ENCODE peak calls at places on chromosomes 3 and 15, in six cellular contexts. One of them, this sample, is unnamed.

GRCh38 chr15:95799286-95800187 is 531.0 kb upstream of the NR2F2 start:
- DNase-seq in uterus: no peak
- DNase-seq in GM23248: peak; percentile 87
- DNase-seq in K562: no peak
- DNase-seq in neuronal stem cell: no peak
- DNase-seq in testis: no peak
- DNase-seq in this sample: no peak

GRCh38 chr3:101646726-101647125 is 30.2 kb downstream of the ZBTB11 start:
- DNase-seq in uterus: no peak
- DNase-seq in GM23248: peak; percentile 38
- DNase-seq in K562: no peak
- DNase-seq in neuronal stem cell: no peak
- DNase-seq in testis: no peak
- DNase-seq in this sample: no peak

GRCh38 chr3:58535531-58536500 is 1.2 kb downstream of the ACOX2 start:
- DNase-seq in uterus: peak; percentile 56
- DNase-seq in GM23248: no peak
- DNase-seq in K562: no peak
- DNase-seq in neuronal stem cell: no peak
- DNase-seq in testis: peak; percentile 52
- DNase-seq in this sample: no peak

GRCh38 chr15:64842099-64842940 is 605 bp downstream of the PLEKHO2 start:
- DNase-seq in uterus: no peak
- DNase-seq in GM23248: peak; percentile 58
- DNase-seq in K562: no peak
- DNase-seq in neuronal stem cell: no peak
- DNase-seq in testis: no peak
- DNase-seq in this sample: no peak

GRCh38 chr3:18098960-18099587 is 326.1 kb downstream of the SATB1 start:
- DNase-seq in uterus: no peak
- DNase-seq in GM23248: peak; percentile 99
- DNase-seq in K562: no peak
- DNase-seq in neuronal stem cell: no peak
- DNase-seq in testis: no peak
- DNase-seq in this sample: no peak

GRCh38 chr3:25035511-25035910 is 392.6 kb upstream of the RARB start:
- DNase-seq in uterus: no peak
- DNase-seq in GM23248: no peak
- DNase-seq in K562: no peak
- DNase-seq in neuronal stem cell: no peak
- DNase-seq in testis: no peak
- DNase-seq in this sample: no peak

GRCh38 chr3:141128126-141128777 is 77.1 kb downstream of the SPSB4 start:
- DNase-seq in uterus: no peak
- DNase-seq in GM23248: no peak
- DNase-seq in K562: no peak
- DNase-seq in neuronal stem cell: no peak
- DNase-seq in testis: no peak
- DNase-seq in this sample: no peak

GRCh38 chr3:178152010-178152409 is 384.2 kb upstream of the KCNMB2 start:
- DNase-seq in uterus: no peak
- DNase-seq in GM23248: no peak
- DNase-seq in K562: no peak
- DNase-seq in neuronal stem cell: no peak
- DNase-seq in testis: no peak
- DNase-seq in this sample: no peak

GRCh38 chr15:62606376-62607164 is 436.0 kb upstream of the TPM1 start:
- DNase-seq in uterus: no peak
- DNase-seq in GM23248: peak; percentile 97
- DNase-seq in K562: no peak
- DNase-seq in neuronal stem cell: no peak
- DNase-seq in testis: no peak
- DNase-seq in this sample: no peak

GRCh38 chr15:40826123-40827075 is 2.1 kb downstream of the PPP1R14D start:
- DNase-seq in uterus: no peak
- DNase-seq in GM23248: no peak
- DNase-seq in K562: peak; percentile 75
- DNase-seq in neuronal stem cell: no peak
- DNase-seq in testis: no peak
- DNase-seq in this sample: no peak

GRCh38 chr15:77634266-77634962 is 1.7 kb upstream of the LINGO1 start:
- DNase-seq in uterus: peak; percentile 35
- DNase-seq in GM23248: peak; percentile 68
- DNase-seq in K562: peak; percentile 80
- DNase-seq in neuronal stem cell: peak; percentile 71
- DNase-seq in testis: peak; percentile 88
- DNase-seq in this sample: peak; percentile 87

GRCh38 chr15:69034352-69034751 is 19.9 kb downstream of the NOX5 start:
- DNase-seq in uterus: no peak
- DNase-seq in GM23248: peak; percentile 92
- DNase-seq in K562: no peak
- DNase-seq in neuronal stem cell: no peak
- DNase-seq in testis: no peak
- DNase-seq in this sample: no peak

GRCh38 chr3:68436619-68437411 is 495.5 kb downstream of the TAFA4 start:
- DNase-seq in uterus: no peak
- DNase-seq in GM23248: no peak
- DNase-seq in K562: no peak
- DNase-seq in neuronal stem cell: no peak
- DNase-seq in testis: no peak
- DNase-seq in this sample: no peak

GRCh38 chr3:128392021-128392420 is 74.7 kb downstream of the DNAJB8 start:
- DNase-seq in uterus: no peak
- DNase-seq in GM23248: no peak
- DNase-seq in K562: no peak
- DNase-seq in neuronal stem cell: no peak
- DNase-seq in testis: no peak
- DNase-seq in this sample: no peak

GRCh38 chr15:38705421-38706219 is 141.0 kb upstream of the RASGRP1 start:
- DNase-seq in uterus: no peak
- DNase-seq in GM23248: peak; percentile 37
- DNase-seq in K562: no peak
- DNase-seq in neuronal stem cell: no peak
- DNase-seq in testis: no peak
- DNase-seq in this sample: no peak

GRCh38 chr15:48493084-48493762 is 152.3 kb downstream of the FBN1 start:
- DNase-seq in uterus: peak; percentile 64
- DNase-seq in GM23248: peak; percentile 96
- DNase-seq in K562: no peak
- DNase-seq in neuronal stem cell: no peak
- DNase-seq in testis: no peak
- DNase-seq in this sample: no peak

GRCh38 chr3:94291686-94292085 is 228.8 kb downstream of the NSUN3 start:
- DNase-seq in uterus: no peak
- DNase-seq in GM23248: no peak
- DNase-seq in K562: no peak
- DNase-seq in neuronal stem cell: no peak
- DNase-seq in testis: no peak
- DNase-seq in this sample: no peak

GRCh38 chr15:95169701-95170459 is 938.5 kb downstream of the MCTP2 start:
- DNase-seq in uterus: peak; percentile 86
- DNase-seq in GM23248: peak; percentile 80
- DNase-seq in K562: no peak
- DNase-seq in neuronal stem cell: no peak
- DNase-seq in testis: peak; percentile 37
- DNase-seq in this sample: no peak

GRCh38 chr15:90103669-90104329 is 1.5 kb upstream of the IDH2 start:
- DNase-seq in uterus: no peak
- DNase-seq in GM23248: no peak
- DNase-seq in K562: no peak
- DNase-seq in neuronal stem cell: no peak
- DNase-seq in testis: no peak
- DNase-seq in this sample: no peak

GRCh38 chr3:39707314-39707909 is 102.0 kb upstream of the MYRIP start:
- DNase-seq in uterus: no peak
- DNase-seq in GM23248: peak; percentile 67
- DNase-seq in K562: peak; percentile 46
- DNase-seq in neuronal stem cell: peak; percentile 24
- DNase-seq in testis: no peak
- DNase-seq in this sample: no peak

GRCh38 chr3:184485906-184486305 is 75.7 kb upstream of the EPHB3 start:
- DNase-seq in uterus: no peak
- DNase-seq in GM23248: no peak
- DNase-seq in K562: no peak
- DNase-seq in neuronal stem cell: no peak
- DNase-seq in testis: no peak
- DNase-seq in this sample: no peak

GRCh38 chr15:51736069-51736468 is 1.4 kb downstream of the LYSMD2 start:
- DNase-seq in uterus: no peak
- DNase-seq in GM23248: peak; percentile 11
- DNase-seq in K562: no peak
- DNase-seq in neuronal stem cell: no peak
- DNase-seq in testis: no peak
- DNase-seq in this sample: no peak

GRCh38 chr3:63791974-63792373 is 27.1 kb upstream of the C3orf49 start:
- DNase-seq in uterus: no peak
- DNase-seq in GM23248: peak; percentile 91
- DNase-seq in K562: no peak
- DNase-seq in neuronal stem cell: no peak
- DNase-seq in testis: no peak
- DNase-seq in this sample: no peak

GRCh38 chr3:46183330-46183729 is 24.8 kb downstream of the CCR1 start:
- DNase-seq in uterus: no peak
- DNase-seq in GM23248: no peak
- DNase-seq in K562: no peak
- DNase-seq in neuronal stem cell: no peak
- DNase-seq in testis: no peak
- DNase-seq in this sample: no peak

GRCh38 chr3:13235897-13236296 is 162.7 kb upstream of the IQSEC1 start:
- DNase-seq in uterus: no peak
- DNase-seq in GM23248: no peak
- DNase-seq in K562: no peak
- DNase-seq in neuronal stem cell: no peak
- DNase-seq in testis: peak; percentile 30
- DNase-seq in this sample: no peak

GRCh38 chr3:27366062-27366591 is 3.1 kb downstream of the NEK10 start:
- DNase-seq in uterus: no peak
- DNase-seq in GM23248: no peak
- DNase-seq in K562: no peak
- DNase-seq in neuronal stem cell: no peak
- DNase-seq in testis: no peak
- DNase-seq in this sample: no peak

GRCh38 chr3:77190281-77190841 is 150.5 kb downstream of the ROBO2 start:
- DNase-seq in uterus: no peak
- DNase-seq in GM23248: no peak
- DNase-seq in K562: no peak
- DNase-seq in neuronal stem cell: no peak
- DNase-seq in testis: peak; percentile 47
- DNase-seq in this sample: no peak

GRCh38 chr3:108894981-108895380 is 58.7 kb downstream of the GUCA1C start:
- DNase-seq in uterus: no peak
- DNase-seq in GM23248: no peak
- DNase-seq in K562: no peak
- DNase-seq in neuronal stem cell: no peak
- DNase-seq in testis: no peak
- DNase-seq in this sample: no peak

GRCh38 chr3:138921316-138922292 is 25.3 kb downstream of the FOXL2 start:
- DNase-seq in uterus: no peak
- DNase-seq in GM23248: peak; percentile 92
- DNase-seq in K562: no peak
- DNase-seq in neuronal stem cell: no peak
- DNase-seq in testis: no peak
- DNase-seq in this sample: no peak

GRCh38 chr3:98893740-98894139 is 7.8 kb downstream of the DCBLD2 start:
- DNase-seq in uterus: no peak
- DNase-seq in GM23248: peak; percentile 34
- DNase-seq in K562: no peak
- DNase-seq in neuronal stem cell: no peak
- DNase-seq in testis: no peak
- DNase-seq in this sample: no peak

GRCh38 chr15:58748040-58748786 is 1.3 kb downstream of the ADAM10 start:
- DNase-seq in uterus: no peak
- DNase-seq in GM23248: peak; percentile 49
- DNase-seq in K562: no peak
- DNase-seq in neuronal stem cell: no peak
- DNase-seq in testis: no peak
- DNase-seq in this sample: no peak

GRCh38 chr15:72983812-72984211 is 68.5 kb upstream of the NEO1 start:
- DNase-seq in uterus: no peak
- DNase-seq in GM23248: no peak
- DNase-seq in K562: no peak
- DNase-seq in neuronal stem cell: no peak
- DNase-seq in testis: no peak
- DNase-seq in this sample: no peak
- H3K4me3 ChIP-seq in uterus: no peak overlapping the region
- H3K4me3 ChIP-seq in GM23248: no peak overlapping the region
- H3K4me3 ChIP-seq in K562: no peak overlapping the region
- H3K4me3 ChIP-seq in neuronal stem cell: no peak overlapping the region
- H3K4me3 ChIP-seq in testis: no peak overlapping the region
- H3K4me3 ChIP-seq in this sample: no peak overlapping the region

DNA sequence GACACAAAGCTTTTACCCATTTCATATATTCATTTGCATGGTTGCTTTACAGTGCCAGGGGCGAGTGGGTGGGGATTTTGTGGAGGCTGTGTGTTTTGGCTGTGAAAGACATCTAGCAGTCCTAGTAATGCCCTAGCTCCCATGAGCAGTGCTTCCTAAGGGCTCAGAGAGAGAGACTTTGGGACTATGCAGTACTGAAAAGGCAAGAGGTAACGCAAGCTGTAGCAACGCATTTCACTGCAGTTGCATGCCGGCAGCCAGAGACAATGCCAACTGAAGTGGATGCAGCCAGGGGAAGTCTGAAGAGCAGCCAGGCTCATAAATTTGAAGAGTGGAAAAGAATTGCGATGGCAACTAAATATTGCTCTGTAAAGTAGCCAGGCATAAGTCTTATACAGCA is 27.4 kb upstream of the ATP10A start:
- DNase-seq in uterus: no peak
- DNase-seq in GM23248: peak; percentile 55
- DNase-seq in K562: no peak
- DNase-seq in neuronal stem cell: no peak
- DNase-seq in testis: no peak
- DNase-seq in this sample: no peak
- H3K4me1 ChIP-seq in uterus: no peaks in the 10 kb centered on the region
- H3K4me1 ChIP-seq in GM23248: peaks cover 40% of the 10 kb centered on the region
- H3K4me1 ChIP-seq in K562: no peaks in the 10 kb centered on the region
- H3K4me1 ChIP-seq in neuronal stem cell: no peaks in the 10 kb centered on the region
- H3K4me1 ChIP-seq in testis: no peaks in the 10 kb centered on the region
- H3K4me1 ChIP-seq in this sample: no peaks in the 10 kb centered on the region

GRCh38 chr15:101121511-101122090 is 130.2 kb downstream of the CHSY1 start:
- DNase-seq in uterus: peak; percentile 55
- DNase-seq in GM23248: peak; percentile 77
- DNase-seq in K562: peak; percentile 47
- DNase-seq in neuronal stem cell: peak; percentile 23
- DNase-seq in testis: peak; percentile 67
- DNase-seq in this sample: no peak
- H3K4me3 ChIP-seq in uterus: peak overlapping the region; percentile 12
- H3K4me3 ChIP-seq in GM23248: peak overlapping the region; percentile 61
- H3K4me3 ChIP-seq in K562: no peak overlapping the region
- H3K4me3 ChIP-seq in neuronal stem cell: no peak overlapping the region
- H3K4me3 ChIP-seq in testis: no peak overlapping the region
- H3K4me3 ChIP-seq in this sample: no peak overlapping the region

DNA sequence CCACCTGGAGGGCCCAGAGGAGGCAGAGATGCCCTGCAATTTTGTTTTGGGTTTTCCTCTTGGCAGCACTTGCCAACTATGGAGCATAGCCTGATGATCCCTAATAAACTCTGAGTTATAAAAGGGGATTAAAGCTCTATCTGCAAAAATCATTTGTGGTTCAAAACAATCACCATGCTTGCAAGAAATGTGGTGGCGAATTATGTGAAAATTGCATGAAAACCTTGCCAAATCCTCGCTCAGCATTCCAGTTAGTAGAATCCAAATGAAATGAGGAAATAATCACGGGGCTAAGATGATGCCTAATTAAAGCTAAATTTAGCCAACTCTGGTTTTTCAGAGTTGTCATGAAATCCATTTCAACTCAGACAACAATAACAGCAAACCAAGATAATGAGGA is 73.0 kb upstream of the PROK2 start:
- DNase-seq in uterus: no peak
- DNase-seq in GM23248: peak; percentile 20
- DNase-seq in K562: no peak
- DNase-seq in neuronal stem cell: no peak
- DNase-seq in testis: no peak
- DNase-seq in this sample: no peak
- H3K4me1 ChIP-seq in uterus: no peaks in the 10 kb centered on the region
- H3K4me1 ChIP-seq in GM23248: peaks cover 13% of the 10 kb centered on the region
- H3K4me1 ChIP-seq in K562: no peaks in the 10 kb centered on the region
- H3K4me1 ChIP-seq in neuronal stem cell: peaks cover 5% of the 10 kb centered on the region
- H3K4me1 ChIP-seq in testis: peaks cover 5% of the 10 kb centered on the region
- H3K4me1 ChIP-seq in this sample: peaks cover 3% of the 10 kb centered on the region

This sample was measured in iPS DF 6.9.